ENCODE peak calls at places on chromosomes 12 and 14, in four cellular contexts. N is upper lobe of left lung, O is colonic mucosa, M is heart right ventricle. U is an unnamed sample.

GRCh38 chr14:98345186-98345585 is 926.8 kb downstream of the BCL11B start:
- DNase-seq in N (no peak), O (no peak), M (no peak), U (no peak)

GRCh38 chr14:80867798-80868197 is 73.7 kb downstream of the CEP128 start:
- DNase-seq in N (no peak), O (no peak), M (no peak), U (no peak)

GRCh38 chr14:35378638-35379568 is 25.6 kb downstream of the NFKBIA start:
- DNase-seq in N (no peak), O (peak), M (no peak), U (no peak)

GRCh38 chr12:54526800-54527630 is 22.4 kb upstream of the PDE1B start:
- DNase-seq in N (no peak), O (peak), M (peak), U (peak)

GRCh38 chr12:116766285-116766684 is 28.2 kb downstream of the RNFT2 start:
- DNase-seq in N (no peak), O (no peak), M (no peak), U (no peak)

GRCh38 chr12:43278268-43278832 is 273.7 kb downstream of the ADAMTS20 start:
- DNase-seq in N (no peak), O (no peak), M (no peak), U (peak)

GRCh38 chr12:120413901-120414695 is 23.8 kb upstream of the COX6A1 start:
- DNase-seq in N (peak), O (peak), M (peak), U (no peak)

GRCh38 chr12:25557830-25558436 is 4.8 kb upstream of the LMNTD1 start:
- DNase-seq in N (no peak), O (peak), M (no peak), U (peak)

GRCh38 chr14:29584992-29585391 is 342.7 kb downstream of the PRKD1 start:
- DNase-seq in N (peak), O (no peak), M (peak), U (no peak)

GRCh38 chr14:77641534-77642341 is 25.3 kb upstream of the SPTLC2 start:
- DNase-seq in N (peak), O (peak), M (peak), U (peak)

GRCh38 chr12:9331218-9331626 is 123.0 kb upstream of the PZP start:
- DNase-seq in N (peak), O (peak), M (peak), U (peak)

GRCh38 chr12:132385375-132385774 is 56.0 kb upstream of the GALNT9 start:
- DNase-seq in N (no peak), O (no peak), M (no peak), U (no peak)

GRCh38 chr12:122185494-122186082 is 2.7 kb downstream of the LRRC43 start:
- DNase-seq in N (no peak), O (no peak), M (no peak), U (no peak)

GRCh38 chr12:127238061-127238460 is 1028.9 kb upstream of the TMEM132C start:
- DNase-seq in N (no peak), O (no peak), M (no peak), U (no peak)

GRCh38 chr14:54366726-54367707 is 29.8 kb upstream of the CDKN3 start:
- DNase-seq in N (peak), O (peak), M (no peak), U (peak)

GRCh38 chr12:4107436-4107878 is 166.1 kb upstream of the CCND2 start:
- DNase-seq in N (peak), O (peak), M (no peak), U (peak)

GRCh38 chr12:1629338-1630080 is 478 bp downstream of the WNT5B start:
- DNase-seq in N (no peak), O (peak), M (no peak), U (no peak)

GRCh38 chr12:59570134-59570533 is 25.7 kb upstream of the SLC16A7 start:
- DNase-seq in N (no peak), O (no peak), M (no peak), U (no peak)

GRCh38 chr14:61335876-61336275 is 14.5 kb downstream of the PRKCH start:
- DNase-seq in N (no peak), O (no peak), M (no peak), U (no peak)

GRCh38 chr12:2339022-2339431 is 286.2 kb downstream of the CACNA1C start:
- DNase-seq in N (no peak), O (no peak), M (no peak), U (no peak)

GRCh38 chr12:49231881-49232650 is 32.8 kb upstream of the TUBA1C start:
- DNase-seq in N (no peak), O (no peak), M (no peak), U (no peak)

GRCh38 chr12:49230810-49231209 is 34.1 kb upstream of the TUBA1C start:
- DNase-seq in N (no peak), O (no peak), M (no peak), U (no peak)

GRCh38 chr12:49232940-49233841 is 31.7 kb upstream of the TUBA1C start:
- DNase-seq in N (peak), O (peak), M (peak), U (no peak)

GRCh38 chr12:49236423-49236822 is 28.5 kb upstream of the TUBA1C start:
- DNase-seq in N (no peak), O (no peak), M (no peak), U (no peak)

GRCh38 chr12:49233842-49234526 is 30.9 kb upstream of the TUBA1C start:
- DNase-seq in N (peak), O (peak), M (peak), U (peak)
- H3K4me3 ChIP-seq in N (peak), O (peak), M (peak), U (peak)

DNA sequence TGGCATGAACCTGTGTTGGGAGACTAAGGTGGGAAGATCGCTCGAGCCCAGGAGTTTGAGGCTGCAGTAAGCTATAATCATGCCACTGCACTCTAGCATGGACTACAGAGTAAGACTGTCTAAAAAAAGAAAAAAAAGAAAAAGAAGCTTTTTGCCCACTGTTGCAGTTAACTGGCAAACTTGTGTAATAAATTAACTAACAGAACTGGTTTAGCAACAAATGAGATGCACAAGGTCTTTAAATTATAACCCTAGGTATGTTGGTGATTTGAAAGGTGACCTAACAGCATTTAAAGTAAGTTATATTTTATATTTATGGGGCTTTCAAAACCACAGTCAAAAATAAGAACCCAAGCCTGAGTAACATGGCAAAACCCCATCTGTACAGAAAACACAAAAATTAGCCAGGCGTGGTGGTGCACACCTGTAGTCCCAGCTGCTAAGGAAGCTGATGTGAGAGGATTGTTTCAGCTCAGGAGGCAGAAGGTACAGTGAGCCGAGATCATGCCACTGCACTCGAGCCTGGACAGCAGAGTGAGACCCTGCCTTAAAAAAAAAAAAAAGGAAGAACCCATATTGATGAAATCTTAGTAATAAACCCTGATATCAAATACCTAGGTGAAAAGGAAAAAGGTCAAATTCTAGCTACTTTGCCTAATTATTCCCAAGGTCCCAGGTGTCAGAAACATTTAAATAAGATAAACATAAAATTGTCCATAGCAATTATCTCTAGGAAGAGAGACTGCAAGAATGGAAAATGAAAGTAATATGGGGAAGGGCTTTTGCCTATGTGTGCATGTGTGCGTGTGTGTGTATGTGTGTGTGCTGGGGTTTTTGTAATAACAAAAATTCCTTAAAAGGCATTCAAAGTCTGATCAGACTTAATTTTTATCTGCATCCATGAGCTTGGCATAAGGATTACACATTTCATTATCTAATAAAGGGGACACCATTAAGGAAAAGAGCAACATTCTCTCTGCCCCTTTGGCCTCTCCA is 15.4 kb downstream of the SYNE2 start:
- DNase-seq in N (no peak), O (no peak), M (no peak), U (peak)
- TF ChIP-seq CTCF in N (no peak), O (no peak), M (no peak), U (no peak)

GRCh38 chr14:24399981-24400718 is 1.3 kb downstream of the NYNRIN start:
- DNase-seq in N (peak), O (no peak), M (no peak), U (no peak)
- H3K4me3 ChIP-seq in N (peak), O (peak), M (peak), U (no peak)

GRCh38 chr14:78836777-78837176 is 666.6 kb downstream of the NRXN3 start:
- DNase-seq in N (peak), O (peak), M (no peak), U (peak)
- TF ChIP-seq CTCF in N (no peak), O (peak), M (peak), U (peak)